ENCODE peak calls at places on chromosomes 5 and 9, in five cellular contexts. B is CD8-positive, alpha-beta T cell; L is T-helper 1 cell; E is NCI-H187; T is posterior cingulate gyrus. R is an unnamed sample.

GRCh38 chr5:158026248-158027031 is 167.5 kb upstream of the CLINT1 start:
- DNase-seq in B (no peak), L (no peak), E (no peak), T (no peak), R (no peak)

GRCh38 chr9:25709941-25710340 is 31.7 kb upstream of the TUSC1 start:
- DNase-seq in B (no peak), L (no peak), E (no peak), T (no peak), R (no peak)

GRCh38 chr9:86909388-86909787 is 37.9 kb downstream of the GAS1 start:
- DNase-seq in B (no peak), L (no peak), E (no peak), T (no peak), R (no peak)

GRCh38 chr9:4985376-4986266 is 549 bp downstream of the JAK2 start:
- DNase-seq in B (no peak), L (peak), E (no peak), T (peak), R (peak)

GRCh38 chr9:71567890-71568289 is 200.4 kb downstream of the CEMIP2 start:
- DNase-seq in B (no peak), L (no peak), E (no peak), T (no peak), R (no peak)

GRCh38 chr9:112355305-112355953 is 22.0 kb upstream of the PTBP3 start:
- DNase-seq in B (no peak), L (no peak), E (no peak), T (no peak), R (no peak)

GRCh38 chr5:23352437-23352836 is 155.0 kb upstream of the PRDM9 start:
- DNase-seq in B (no peak), L (no peak), E (no peak), T (no peak), R (no peak)

GRCh38 chr5:111383288-111383970 is 128.9 kb downstream of the STARD4 start:
- DNase-seq in B (no peak), L (no peak), E (no peak), T (no peak), R (no peak)

GRCh38 chr9:79817469-79818004 is 245.8 kb downstream of the TLE4 start:
- DNase-seq in B (no peak), L (no peak), E (no peak), T (no peak), R (no peak)

GRCh38 chr5:112555691-112556090 is 136.6 kb upstream of the EPB41L4A start:
- DNase-seq in B (no peak), L (no peak), E (no peak), T (no peak), R (no peak)

GRCh38 chr5:172833691-172834569 is at the start of gene ERGIC1:
- DNase-seq in B (no peak), L (peak), E (peak), T (peak), R (peak)

GRCh38 chr9:118038713-118039112 is 334.5 kb downstream of the TLR4 start:
- DNase-seq in B (no peak), L (no peak), E (no peak), T (no peak), R (no peak)

GRCh38 chr5:958701-959571 is 49.7 kb upstream of the NKD2 start:
- DNase-seq in B (no peak), L (no peak), E (no peak), T (peak), R (no peak)

GRCh38 chr9:127283917-127284316 is 19.3 kb downstream of the GARNL3 start:
- DNase-seq in B (no peak), L (no peak), E (no peak), T (peak), R (no peak)

GRCh38 chr5:181109489-181110013 is 21.4 kb downstream of the OR2V1 start:
- DNase-seq in B (no peak), L (no peak), E (no peak), T (no peak), R (no peak)

GRCh38 chr5:111741270-111741669 is 15.7 kb downstream of the NREP start:
- DNase-seq in B (no peak), L (no peak), E (peak), T (no peak), R (no peak)

GRCh38 chr9:4096121-4096520 is 203.7 kb downstream of the GLIS3 start:
- DNase-seq in B (no peak), L (no peak), E (no peak), T (no peak), R (no peak)

GRCh38 chr5:34897646-34898045 is 17.7 kb downstream of the RAD1 start:
- DNase-seq in B (no peak), L (no peak), E (no peak), T (no peak), R (no peak)

GRCh38 chr5:76960004-76960625 is 7.3 kb downstream of the CRHBP start:
- DNase-seq in B (no peak), L (no peak), E (no peak), T (no peak), R (no peak)

GRCh38 chr9:110911659-110912473 is 126.4 kb downstream of the LPAR1 start:
- DNase-seq in B (no peak), L (no peak), E (no peak), T (no peak), R (no peak)

GRCh38 chr5:41995193-41995592 is 70.1 kb downstream of the FBXO4 start:
- DNase-seq in B (no peak), L (no peak), E (no peak), T (no peak), R (no peak)

GRCh38 chr5:17079562-17079961 is 137.9 kb upstream of the BASP1 start:
- DNase-seq in B (no peak), L (no peak), E (no peak), T (no peak), R (no peak)

GRCh38 chr5:103037673-103038455 is 82.1 kb downstream of the GIN1 start:
- DNase-seq in B (no peak), L (no peak), E (no peak), T (no peak), R (no peak)